ENCODE peak calls at places on chromosome 15, in four cellular contexts. Y is foreskin fibroblast, V is MCF 10A, N is GM10248. J is an unnamed sample.

GRCh38 chr15:83571820-83572707 is 81.9 kb upstream of the ADAMTSL3 start:
- DNase-seq in N (peak; percentile 34), Y (peak; percentile 61), V (peak; percentile 43), J (no peak)

GRCh38 chr15:71748327-71748726 is 62.0 kb upstream of the NR2E3 start:
- DNase-seq in Y (peak; percentile 24), N (no peak), V (peak; percentile 76), J (no peak)

GRCh38 chr15:85757939-85758654 is 36.6 kb downstream of the KLHL25 start:
- DNase-seq in Y (no peak), N (no peak), V (no peak), J (no peak)

GRCh38 chr15:38512901-38513300 is 51.7 kb downstream of the RASGRP1 start:
- DNase-seq in V (no peak), Y (no peak), N (no peak), J (no peak)

GRCh38 chr15:26087395-26087794 is 224.3 kb upstream of the ATP10A start:
- DNase-seq in Y (peak; percentile 6), V (peak; percentile 1), N (no peak), J (no peak)

GRCh38 chr15:63514533-63514943 is 10.1 kb downstream of the USP3 start:
- DNase-seq in Y (peak; percentile 88), N (no peak), V (peak; percentile 93), J (peak; percentile 65)

GRCh38 chr15:85828026-85828597 is 33.4 kb upstream of the KLHL25 start:
- DNase-seq in Y (no peak), N (no peak), V (no peak), J (no peak)

GRCh38 chr15:52256930-52257733 is 38.5 kb downstream of the MYO5C start:
- DNase-seq in Y (peak; percentile 26), V (no peak), N (no peak), J (no peak)

GRCh38 chr15:31831596-31831995 is 198.7 kb upstream of the CHRNA7 start:
- DNase-seq in V (no peak), N (no peak), Y (no peak), J (no peak)

GRCh38 chr15:81612631-81613030 is 238.6 kb upstream of the TMC3 start:
- DNase-seq in N (no peak), Y (no peak), V (no peak), J (no peak)

GRCh38 chr15:57647791-57648130 is 56.1 kb downstream of the MYZAP start:
- DNase-seq in V (peak; percentile 79), Y (peak; percentile 78), N (no peak), J (no peak)

GRCh38 chr15:49045691-49046112 is 544 bp downstream of the SECISBP2L start:
- DNase-seq in N (peak; percentile 54), Y (peak; percentile 32), V (peak; percentile 44), J (no peak)

GRCh38 chr15:65146438-65146837 is 12.8 kb upstream of the PDCD7 start:
- DNase-seq in V (no peak), Y (no peak), N (no peak), J (no peak)

GRCh38 chr15:63288778-63289378 is 11.5 kb downstream of the APH1B start:
- DNase-seq in Y (peak; percentile 75), N (peak; percentile 49), V (peak; percentile 67), J (no peak)

GRCh38 chr15:23497710-23498111 is 50.7 kb upstream of the GOLGA6L2 start:
- DNase-seq in V (no peak), Y (peak; percentile 18), N (no peak), J (no peak)
- TF ChIP-seq CTCF in V (no peak), Y (peak; percentile 41), N (peak; percentile 21), J (no peak)

GRCh38 chr15:92974183-92974915 is 74.2 kb downstream of the CHD2 start:
- DNase-seq in V (no peak), N (no peak), Y (no peak), J (no peak)

GRCh38 chr15:92971081-92971480 is 71.0 kb downstream of the CHD2 start:
- DNase-seq in N (no peak), Y (no peak), V (no peak), J (no peak)

GRCh38 chr15:92970656-92971055 is 70.5 kb downstream of the CHD2 start:
- DNase-seq in V (no peak), Y (no peak), N (no peak), J (no peak)

GRCh38 chr15:92963794-92964193 is 63.7 kb downstream of the CHD2 start:
- DNase-seq in Y (no peak), N (no peak), V (no peak), J (no peak)

DNA sequence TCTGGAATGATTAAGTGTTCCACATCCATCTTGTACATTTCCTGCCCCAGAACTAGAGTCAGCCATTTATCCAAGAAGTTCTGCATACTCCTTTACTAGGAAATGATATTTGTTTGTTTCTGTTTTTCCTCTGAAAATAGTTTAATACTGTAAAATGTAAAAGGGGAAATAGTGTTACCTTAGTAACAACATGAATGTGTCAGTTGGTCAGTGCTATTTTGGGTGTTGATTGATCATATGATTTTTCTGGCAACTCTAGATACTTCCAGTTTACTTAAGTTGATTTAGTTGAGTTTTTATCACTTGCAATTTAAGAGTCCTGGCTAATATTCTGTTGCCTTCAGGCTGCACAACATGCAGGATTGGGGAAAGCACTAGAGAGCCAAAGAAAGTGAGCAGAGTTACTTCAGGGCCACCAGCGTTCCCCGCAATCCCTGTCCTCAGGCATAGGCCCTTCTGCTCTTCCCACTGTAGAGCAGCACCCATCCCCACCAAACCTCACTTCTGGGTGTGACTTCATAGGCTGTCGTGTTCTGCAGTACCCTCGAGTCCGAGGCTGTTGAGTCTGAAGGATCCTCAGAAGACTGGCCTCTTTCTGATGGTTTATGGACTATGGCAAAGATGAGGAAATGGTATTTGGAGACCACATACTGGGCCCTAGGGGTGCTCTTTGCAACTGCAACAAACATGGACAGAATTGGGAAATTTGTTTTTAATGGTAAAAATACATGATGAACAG is 69.0 kb downstream of the CHD2 start:
- DNase-seq in Y (no peak), N (no peak), V (no peak), J (no peak)
- TF ChIP-seq CTCF in Y (no peak), N (no peak), V (peak; percentile 7), J (no peak)

GRCh38 chr15:67385971-67386370 is 131.4 kb downstream of the IQCH start:
- DNase-seq in V (peak; percentile 2), Y (peak; percentile 17), N (no peak), J (no peak)
- TF ChIP-seq CTCF in V (peak; percentile 16), Y (peak; percentile 10), N (no peak), J (no peak)

GRCh38 chr15:33132722-33133345 is 61.7 kb downstream of the FMN1 start:
- DNase-seq in V (peak; percentile 91), N (no peak), Y (peak; percentile 86), J (no peak)
- TF ChIP-seq CTCF in V (peak; percentile 80), N (peak; percentile 35), Y (peak; percentile 75), J (peak; percentile 65)

GRCh38 chr15:47768730-47769129 is 51.4 kb downstream of the SEMA6D start:
- DNase-seq in V (no peak), N (no peak), Y (no peak), J (no peak)

GRCh38 chr15:47769166-47769565 is 51.9 kb downstream of the SEMA6D start:
- DNase-seq in N (no peak), V (no peak), Y (no peak), J (no peak)

GRCh38 chr15:47778263-47778770 is 61.0 kb downstream of the SEMA6D start:
- DNase-seq in N (no peak), Y (no peak), V (no peak), J (no peak)

GRCh38 chr15:47773163-47773562 is 55.9 kb downstream of the SEMA6D start:
- DNase-seq in N (no peak), V (peak; percentile 6), Y (no peak), J (no peak)
- TF ChIP-seq CTCF in N (no peak), V (no peak), Y (no peak), J (no peak)

GRCh38 chr15:61116830-61117229 is 112.3 kb downstream of the RORA start:
- DNase-seq in V (no peak), Y (no peak), N (no peak), J (no peak)

GRCh38 chr15:61106886-61107285 is 122.2 kb downstream of the RORA start:
- DNase-seq in V (no peak), N (no peak), Y (no peak), J (no peak)

GRCh38 chr15:61115679-61116078 is 113.4 kb downstream of the RORA start:
- DNase-seq in N (no peak), Y (no peak), V (peak; percentile 6), J (no peak)

GRCh38 chr15:61115241-61115640 is 113.9 kb downstream of the RORA start:
- DNase-seq in V (no peak), N (no peak), Y (peak; percentile 17), J (no peak)

DNA sequence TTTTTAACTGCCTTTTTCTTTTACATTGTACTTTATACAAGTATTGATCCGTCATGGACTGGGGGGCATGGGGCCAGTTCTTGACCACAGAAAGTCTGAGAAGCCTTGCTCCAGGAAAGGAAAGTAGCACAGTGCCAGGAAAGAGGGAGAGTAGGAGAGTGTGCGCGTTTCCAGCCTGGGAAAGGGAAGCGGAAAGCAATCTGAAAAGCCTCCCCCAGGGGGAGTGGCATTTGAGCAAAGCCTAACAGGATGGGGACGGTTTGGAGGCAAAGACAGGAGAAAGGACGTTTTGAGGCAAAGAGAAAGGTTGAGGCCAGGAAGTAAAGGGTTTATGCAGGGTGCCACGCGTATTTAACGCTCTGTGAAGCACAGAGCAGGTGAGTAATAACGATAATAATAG is 116.9 kb downstream of the RORA start:
- DNase-seq in N (no peak), Y (no peak), V (no peak), J (no peak)
- TF ChIP-seq CTCF in N (no peak), Y (no peak), V (no peak), J (no peak)

J was measured in CD14-positive monocyte.